ENCODE peak calls at places on chromosome 11, in eight cellular contexts. One of them, this sample, is unnamed. For H3K27me3, the result is how much of the 10 kb centered on the place peaks cover.

GRCh38 chr11:40280161-40281054 is 1179.0 kb downstream of the LRRC4C start:
- DNase-seq in lower lobe of right lung: no peak
- DNase-seq in heart right ventricle: peak
- DNase-seq in fibroblast of lung: no peak
- DNase-seq in right lobe of liver: no peak
- DNase-seq in uterus: no peak
- DNase-seq in MM.1S: no peak
- DNase-seq in mesenchymal stem cell: peak
- DNase-seq in this sample: no peak

GRCh38 chr11:2265396-2265795 is 5.0 kb downstream of the ASCL2 start:
- DNase-seq in lower lobe of right lung: peak
- DNase-seq in heart right ventricle: no peak
- DNase-seq in fibroblast of lung: no peak
- DNase-seq in right lobe of liver: no peak
- DNase-seq in uterus: no peak
- DNase-seq in MM.1S: peak
- DNase-seq in mesenchymal stem cell: no peak
- DNase-seq in this sample: no peak

GRCh38 chr11:69636512-69636866 is 4.5 kb upstream of the CCND1 start:
- DNase-seq in lower lobe of right lung: peak
- DNase-seq in heart right ventricle: peak
- DNase-seq in fibroblast of lung: peak
- DNase-seq in right lobe of liver: peak
- DNase-seq in uterus: no peak
- DNase-seq in MM.1S: peak
- DNase-seq in mesenchymal stem cell: peak
- DNase-seq in this sample: peak

GRCh38 chr11:8038393-8038792 is 42.6 kb upstream of the TUB start:
- DNase-seq in lower lobe of right lung: no peak
- DNase-seq in heart right ventricle: no peak
- DNase-seq in fibroblast of lung: no peak
- DNase-seq in right lobe of liver: no peak
- DNase-seq in uterus: no peak
- DNase-seq in MM.1S: no peak
- DNase-seq in mesenchymal stem cell: no peak
- DNase-seq in this sample: no peak

GRCh38 chr11:4891996-4892640 is 10.4 kb downstream of the OR51T1 start:
- DNase-seq in lower lobe of right lung: no peak
- DNase-seq in heart right ventricle: no peak
- DNase-seq in fibroblast of lung: peak
- DNase-seq in right lobe of liver: no peak
- DNase-seq in uterus: no peak
- DNase-seq in MM.1S: no peak
- DNase-seq in mesenchymal stem cell: peak
- DNase-seq in this sample: no peak

GRCh38 chr11:118742304-118742703 is 48.7 kb downstream of the DDX6 start:
- DNase-seq in lower lobe of right lung: no peak
- DNase-seq in heart right ventricle: no peak
- DNase-seq in fibroblast of lung: no peak
- DNase-seq in right lobe of liver: no peak
- DNase-seq in uterus: no peak
- DNase-seq in MM.1S: no peak
- DNase-seq in mesenchymal stem cell: no peak
- DNase-seq in this sample: no peak

GRCh38 chr11:130243816-130244215 is 70.9 kb downstream of the ZBTB44 start:
- DNase-seq in lower lobe of right lung: no peak
- DNase-seq in heart right ventricle: no peak
- DNase-seq in fibroblast of lung: no peak
- DNase-seq in right lobe of liver: no peak
- DNase-seq in uterus: no peak
- DNase-seq in MM.1S: peak
- DNase-seq in mesenchymal stem cell: peak
- DNase-seq in this sample: no peak

GRCh38 chr11:135036488-135037297 is 624.7 kb upstream of the B3GAT1 start:
- DNase-seq in lower lobe of right lung: no peak
- DNase-seq in heart right ventricle: no peak
- DNase-seq in fibroblast of lung: no peak
- DNase-seq in right lobe of liver: no peak
- DNase-seq in uterus: no peak
- DNase-seq in MM.1S: no peak
- DNase-seq in mesenchymal stem cell: no peak
- DNase-seq in this sample: no peak

GRCh38 chr11:45538363-45538762 is 127.1 kb downstream of the CHST1 start:
- DNase-seq in lower lobe of right lung: no peak
- DNase-seq in heart right ventricle: peak
- DNase-seq in fibroblast of lung: no peak
- DNase-seq in right lobe of liver: no peak
- DNase-seq in uterus: no peak
- DNase-seq in MM.1S: no peak
- DNase-seq in mesenchymal stem cell: no peak
- DNase-seq in this sample: no peak

GRCh38 chr11:126608626-126609010 is 253.1 kb downstream of the ST3GAL4 start:
- DNase-seq in lower lobe of right lung: no peak
- DNase-seq in heart right ventricle: no peak
- DNase-seq in fibroblast of lung: no peak
- DNase-seq in right lobe of liver: no peak
- DNase-seq in uterus: no peak
- DNase-seq in MM.1S: no peak
- DNase-seq in mesenchymal stem cell: no peak
- DNase-seq in this sample: no peak

GRCh38 chr11:126613272-126613671 is 257.8 kb downstream of the ST3GAL4 start:
- DNase-seq in lower lobe of right lung: no peak
- DNase-seq in heart right ventricle: no peak
- DNase-seq in fibroblast of lung: no peak
- DNase-seq in right lobe of liver: no peak
- DNase-seq in uterus: no peak
- DNase-seq in MM.1S: no peak
- DNase-seq in mesenchymal stem cell: no peak
- DNase-seq in this sample: no peak

GRCh38 chr11:126607374-126607773 is 251.9 kb downstream of the ST3GAL4 start:
- DNase-seq in lower lobe of right lung: no peak
- DNase-seq in heart right ventricle: peak
- DNase-seq in fibroblast of lung: peak
- DNase-seq in right lobe of liver: peak
- DNase-seq in uterus: no peak
- DNase-seq in MM.1S: peak
- DNase-seq in mesenchymal stem cell: peak
- DNase-seq in this sample: peak

GRCh38 chr11:126607776-126608625 is 252.5 kb downstream of the ST3GAL4 start:
- DNase-seq in lower lobe of right lung: no peak
- DNase-seq in heart right ventricle: no peak
- DNase-seq in fibroblast of lung: no peak
- DNase-seq in right lobe of liver: no peak
- DNase-seq in uterus: no peak
- DNase-seq in MM.1S: no peak
- DNase-seq in mesenchymal stem cell: no peak
- DNase-seq in this sample: no peak

DNA sequence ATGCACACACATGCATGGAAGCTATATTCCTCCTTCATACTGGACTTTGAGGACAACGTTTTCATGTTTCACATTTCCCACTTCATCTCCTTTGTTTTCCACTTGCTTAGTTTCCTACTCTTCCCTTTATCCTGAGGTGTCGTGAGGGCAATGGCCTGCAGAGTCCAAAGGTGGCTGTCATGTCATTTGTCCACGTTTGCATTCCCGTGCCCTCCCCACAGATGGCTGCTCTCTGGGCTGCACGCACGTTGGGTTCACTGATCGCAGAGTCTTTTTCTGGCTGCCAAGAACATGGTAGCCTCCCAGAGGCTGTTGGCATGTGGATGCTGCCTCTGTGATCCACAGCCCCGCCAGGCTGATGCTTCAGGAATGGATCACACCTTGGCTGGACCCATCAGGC is 256.0 kb downstream of the ST3GAL4 start:
- DNase-seq in lower lobe of right lung: no peak
- DNase-seq in heart right ventricle: no peak
- DNase-seq in fibroblast of lung: no peak
- DNase-seq in right lobe of liver: peak
- DNase-seq in uterus: no peak
- DNase-seq in MM.1S: no peak
- DNase-seq in mesenchymal stem cell: no peak
- DNase-seq in this sample: no peak
- H3K27me3 ChIP-seq in lower lobe of right lung: under half
- H3K27me3 ChIP-seq in heart right ventricle: under half
- H3K27me3 ChIP-seq in fibroblast of lung: under half
- H3K27me3 ChIP-seq in right lobe of liver: under half
- H3K27me3 ChIP-seq in uterus: under half
- H3K27me3 ChIP-seq in MM.1S: under half
- H3K27me3 ChIP-seq in mesenchymal stem cell: under half
- H3K27me3 ChIP-seq in this sample: under half

DNA sequence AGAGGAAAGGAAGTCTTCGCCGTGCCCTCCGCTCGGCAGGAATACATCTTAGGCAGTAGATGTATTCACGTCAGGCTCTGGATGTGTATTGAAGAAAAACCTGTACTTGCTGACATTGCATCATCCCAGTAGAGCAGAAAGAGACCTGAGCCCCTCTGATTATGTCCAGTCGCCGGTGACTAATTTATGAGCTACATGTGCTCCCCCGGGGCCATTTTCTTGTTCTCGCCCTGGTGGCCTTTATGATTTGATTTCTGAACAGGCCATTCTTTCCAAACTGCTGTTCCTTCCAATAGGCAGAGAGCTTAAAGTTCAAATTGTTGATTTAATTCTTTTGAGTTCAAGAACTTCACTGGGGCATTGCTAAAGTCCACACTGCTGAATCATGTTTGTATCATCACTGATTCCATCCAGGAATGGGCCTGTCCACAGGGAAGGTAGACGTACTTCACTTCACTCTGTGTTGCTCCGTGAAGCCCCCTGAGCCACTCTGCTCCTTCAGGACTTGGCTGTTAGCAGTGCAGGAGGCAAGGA is 137.3 kb upstream of the RASSF10 start:
- DNase-seq in lower lobe of right lung: no peak
- DNase-seq in heart right ventricle: no peak
- DNase-seq in fibroblast of lung: peak
- DNase-seq in right lobe of liver: no peak
- DNase-seq in uterus: peak
- DNase-seq in MM.1S: no peak
- DNase-seq in mesenchymal stem cell: no peak
- DNase-seq in this sample: no peak
- H3K27ac ChIP-seq in lower lobe of right lung: no peak
- H3K27ac ChIP-seq in heart right ventricle: no peak
- H3K27ac ChIP-seq in fibroblast of lung: no peak
- H3K27ac ChIP-seq in right lobe of liver: no peak
- H3K27ac ChIP-seq in uterus: peak
- H3K27ac ChIP-seq in MM.1S: no peak
- H3K27ac ChIP-seq in mesenchymal stem cell: peak
- H3K27ac ChIP-seq in this sample: no peak

GRCh38 chr11:61581030-61581928 is at the start of gene SYT7:
- DNase-seq in lower lobe of right lung: peak
- DNase-seq in heart right ventricle: peak
- DNase-seq in fibroblast of lung: peak
- DNase-seq in right lobe of liver: peak
- DNase-seq in uterus: peak
- DNase-seq in MM.1S: peak
- DNase-seq in mesenchymal stem cell: peak
- DNase-seq in this sample: peak

GRCh38 chr11:61579398-61580291 is 1.2 kb downstream of the SYT7 start:
- DNase-seq in lower lobe of right lung: no peak
- DNase-seq in heart right ventricle: no peak
- DNase-seq in fibroblast of lung: no peak
- DNase-seq in right lobe of liver: no peak
- DNase-seq in uterus: no peak
- DNase-seq in MM.1S: no peak
- DNase-seq in mesenchymal stem cell: no peak
- DNase-seq in this sample: peak

GRCh38 chr11:61581931-61582330 is 1.1 kb upstream of the SYT7 start:
- DNase-seq in lower lobe of right lung: no peak
- DNase-seq in heart right ventricle: no peak
- DNase-seq in fibroblast of lung: no peak
- DNase-seq in right lobe of liver: no peak
- DNase-seq in uterus: no peak
- DNase-seq in MM.1S: no peak
- DNase-seq in mesenchymal stem cell: no peak
- DNase-seq in this sample: no peak

GRCh38 chr11:61578819-61579218 is 2.1 kb downstream of the SYT7 start:
- DNase-seq in lower lobe of right lung: no peak
- DNase-seq in heart right ventricle: no peak
- DNase-seq in fibroblast of lung: no peak
- DNase-seq in right lobe of liver: no peak
- DNase-seq in uterus: no peak
- DNase-seq in MM.1S: no peak
- DNase-seq in mesenchymal stem cell: no peak
- DNase-seq in this sample: no peak

DNA sequence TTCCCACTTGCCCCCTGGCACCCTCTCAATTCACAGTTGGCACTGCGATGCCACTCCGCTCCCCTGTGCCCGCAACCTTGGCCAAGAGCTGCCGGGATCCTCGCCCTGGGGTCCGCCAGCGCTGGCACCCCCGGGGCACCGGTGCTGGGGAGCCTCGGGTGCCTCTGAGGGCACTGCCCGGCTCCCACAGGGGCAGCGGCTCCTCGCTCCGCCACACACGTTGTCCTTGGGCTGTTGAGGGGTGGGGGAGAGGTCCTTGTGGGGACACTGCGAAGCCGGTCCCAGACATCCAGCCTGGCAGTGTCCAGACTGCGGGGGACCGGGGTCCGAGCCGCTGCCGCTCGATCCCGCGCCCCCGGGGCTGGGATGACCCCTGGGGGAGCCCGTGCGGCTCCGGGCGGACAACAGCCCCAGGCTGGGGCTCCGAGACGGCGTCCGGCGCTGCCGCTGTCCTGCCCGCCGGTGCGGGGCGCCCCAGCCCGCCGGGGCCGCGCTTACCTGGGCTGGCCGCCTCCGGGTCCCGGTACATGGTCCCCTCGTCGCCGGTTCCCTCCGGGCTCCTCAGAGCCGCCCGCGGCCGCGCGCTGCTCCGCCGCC is 486 bp downstream of the SYT7 start:
- DNase-seq in lower lobe of right lung: no peak
- DNase-seq in heart right ventricle: no peak
- DNase-seq in fibroblast of lung: no peak
- DNase-seq in right lobe of liver: no peak
- DNase-seq in uterus: no peak
- DNase-seq in MM.1S: no peak
- DNase-seq in mesenchymal stem cell: no peak
- DNase-seq in this sample: no peak
- H3K27me3 ChIP-seq in lower lobe of right lung: under half
- H3K27me3 ChIP-seq in heart right ventricle: under half
- H3K27me3 ChIP-seq in fibroblast of lung: under half
- H3K27me3 ChIP-seq in right lobe of liver: under half
- H3K27me3 ChIP-seq in uterus: under half
- H3K27me3 ChIP-seq in MM.1S: half or more
- H3K27me3 ChIP-seq in mesenchymal stem cell: half or more
- H3K27me3 ChIP-seq in this sample: under half

DNA sequence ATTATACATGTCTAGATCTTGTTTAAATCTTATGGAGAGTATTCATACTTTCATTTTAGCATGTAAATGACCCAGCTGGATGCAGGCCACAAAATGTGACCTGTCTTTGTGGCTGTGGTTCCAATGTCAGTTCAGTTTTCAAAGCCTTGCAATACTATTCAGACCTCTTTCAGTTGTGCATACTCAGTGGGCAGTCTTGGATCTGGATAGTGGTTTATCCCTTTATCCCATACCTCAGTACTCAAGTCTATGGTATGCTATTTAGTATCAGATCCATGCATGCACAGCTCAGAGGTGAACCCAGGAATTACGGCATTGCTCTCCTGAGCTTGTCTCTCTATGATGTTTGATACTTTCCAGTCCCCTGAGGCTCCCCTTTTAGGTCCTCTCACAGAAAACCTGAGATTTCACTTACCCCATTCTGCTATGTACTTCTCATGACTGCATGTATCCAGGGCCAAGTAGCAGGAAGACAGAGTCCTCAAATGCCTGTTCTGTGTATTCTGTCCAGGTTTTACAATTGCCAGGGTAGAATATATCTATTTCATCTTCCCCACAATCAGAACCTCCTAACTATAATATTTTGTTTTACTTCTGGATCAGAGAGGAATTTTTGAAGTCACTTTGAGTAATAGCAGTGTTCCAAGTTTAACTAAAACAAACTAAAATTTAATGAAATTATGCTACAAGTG is 6.9 kb upstream of the P4HA3 start:
- DNase-seq in lower lobe of right lung: no peak
- DNase-seq in heart right ventricle: no peak
- DNase-seq in fibroblast of lung: peak
- DNase-seq in right lobe of liver: no peak
- DNase-seq in uterus: no peak
- DNase-seq in MM.1S: no peak
- DNase-seq in mesenchymal stem cell: peak
- DNase-seq in this sample: no peak
- H3K27ac ChIP-seq in lower lobe of right lung: no peak
- H3K27ac ChIP-seq in heart right ventricle: no peak
- H3K27ac ChIP-seq in fibroblast of lung: no peak
- H3K27ac ChIP-seq in right lobe of liver: no peak
- H3K27ac ChIP-seq in uterus: peak
- H3K27ac ChIP-seq in MM.1S: no peak
- H3K27ac ChIP-seq in mesenchymal stem cell: no peak
- H3K27ac ChIP-seq in this sample: no peak